ENCODE peak calls at places on chromosomes 16 and 17, in five cellular contexts. W is heart left ventricle, H is AG04450, K is HepG2, Z is GM06990. A is an unnamed sample.

GRCh38 chr16:53945996-53946395 is 242.0 kb downstream of the FTO start:
- DNase-seq in W (no peak), H (peak), K (peak), Z (no peak), A (no peak)

GRCh38 chr17:47203984-47204721 is 5.0 kb upstream of the MYL4 start:
- DNase-seq in W (no peak), H (no peak), K (no peak), Z (no peak), A (no peak)

GRCh38 chr17:61144876-61145564 is 254.6 kb upstream of the TBX2 start:
- DNase-seq in W (peak), H (no peak), K (no peak), Z (no peak), A (no peak)

GRCh38 chr16:4936991-4937781 is at the start of gene PPL:
- DNase-seq in W (peak), H (no peak), K (peak), Z (peak), A (peak)

GRCh38 chr17:37747222-37747621 is 2.4 kb upstream of the HNF1B start:
- DNase-seq in W (no peak), H (no peak), K (no peak), Z (no peak), A (no peak)

GRCh38 chr16:85027968-85028637 is 508 bp downstream of the KIAA0513 start:
- DNase-seq in W (no peak), H (no peak), K (no peak), Z (no peak), A (no peak)

GRCh38 chr17:956905-957304 is 22.7 kb downstream of the NXN start:
- DNase-seq in W (no peak), H (no peak), K (no peak), Z (no peak), A (peak)

GRCh38 chr17:60766778-60767190 is 89.1 kb downstream of the BCAS3 start:
- DNase-seq in W (no peak), H (no peak), K (peak), Z (no peak), A (no peak)

GRCh38 chr17:34499576-34499975 is 79.8 kb upstream of the TMEM132E start:
- DNase-seq in W (no peak), H (no peak), K (no peak), Z (no peak), A (no peak)

GRCh38 chr16:26795184-26795583 is 271.5 kb upstream of the C16orf82 start:
- DNase-seq in W (no peak), H (no peak), K (no peak), Z (no peak), A (no peak)

GRCh38 chr16:8675183-8676159 is 1.1 kb downstream of the ABAT start:
- DNase-seq in W (no peak), H (no peak), K (peak), Z (no peak), A (no peak)

GRCh38 chr17:62627219-62627903 is at the start of gene MRC2:
- DNase-seq in W (peak), H (peak), K (no peak), Z (peak), A (no peak)

GRCh38 chr16:2835638-2836493 is 5.8 kb downstream of the ZG16B start:
- DNase-seq in W (no peak), H (peak), K (peak), Z (no peak), A (no peak)

GRCh38 chr16:17305694-17306093 is 165.1 kb downstream of the XYLT1 start:
- DNase-seq in W (no peak), H (no peak), K (no peak), Z (peak), A (no peak)

GRCh38 chr16:17306745-17307144 is 164.0 kb downstream of the XYLT1 start:
- DNase-seq in W (no peak), H (no peak), K (no peak), Z (no peak), A (no peak)

GRCh38 chr16:17303101-17303500 is 167.7 kb downstream of the XYLT1 start:
- DNase-seq in W (no peak), H (no peak), K (no peak), Z (no peak), A (no peak)

GRCh38 chr16:17304124-17304813 is 166.5 kb downstream of the XYLT1 start:
- DNase-seq in W (no peak), H (no peak), K (no peak), Z (no peak), A (no peak)

DNA sequence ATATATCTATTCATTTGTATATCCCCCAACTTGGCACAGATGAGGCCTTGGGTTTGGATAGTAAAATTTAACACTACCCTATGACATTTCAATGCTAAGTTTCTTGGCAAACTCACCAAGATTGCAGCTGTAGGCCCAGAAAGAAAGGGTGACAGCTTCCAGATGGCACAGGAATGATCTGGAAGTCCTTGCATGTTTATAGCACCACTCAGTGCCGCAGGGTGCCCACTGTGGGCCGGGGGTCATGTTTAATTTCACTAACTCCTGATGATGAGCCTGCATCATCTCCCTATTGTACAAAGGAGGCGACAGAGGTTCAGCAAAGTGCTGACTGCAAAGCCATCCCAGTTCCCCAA is 166.0 kb downstream of the XYLT1 start:
- DNase-seq in W (no peak), H (no peak), K (no peak), Z (no peak), A (no peak)
- TF ChIP-seq CTCF in W (no peak), H (peak), K (no peak), Z (peak), A (no peak)

DNA sequence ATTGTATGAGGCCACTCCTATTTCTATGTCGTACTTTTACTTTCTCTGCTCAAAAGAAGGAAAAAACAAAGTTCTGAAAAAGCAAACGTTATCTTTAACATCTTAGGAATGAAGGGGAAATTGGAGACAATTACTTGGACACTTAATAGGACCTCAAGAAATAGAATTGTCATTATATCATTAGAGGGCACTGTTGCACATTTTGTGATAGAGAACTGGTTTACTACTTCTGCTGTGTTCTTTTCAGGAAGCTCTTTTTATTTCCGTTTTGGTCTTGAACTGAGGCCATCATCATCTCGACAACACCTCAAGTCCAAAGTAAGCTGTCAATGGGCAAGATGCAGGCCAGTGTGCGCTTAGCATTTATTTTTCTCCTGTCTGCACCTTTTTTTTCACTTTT is 14.6 kb downstream of the COG4 start:
- DNase-seq in W (no peak), H (no peak), K (no peak), Z (no peak), A (no peak)
- TF ChIP-seq CTCF in W (peak), H (no peak), K (peak), Z (no peak), A (no peak)

GRCh38 chr17:81558941-81559806 is 7.0 kb upstream of the FAAP100 start:
- DNase-seq in W (no peak), H (no peak), K (no peak), Z (no peak), A (no peak)
- TF ChIP-seq CTCF in W (peak), H (peak), K (peak), Z (peak), A (no peak)

DNA sequence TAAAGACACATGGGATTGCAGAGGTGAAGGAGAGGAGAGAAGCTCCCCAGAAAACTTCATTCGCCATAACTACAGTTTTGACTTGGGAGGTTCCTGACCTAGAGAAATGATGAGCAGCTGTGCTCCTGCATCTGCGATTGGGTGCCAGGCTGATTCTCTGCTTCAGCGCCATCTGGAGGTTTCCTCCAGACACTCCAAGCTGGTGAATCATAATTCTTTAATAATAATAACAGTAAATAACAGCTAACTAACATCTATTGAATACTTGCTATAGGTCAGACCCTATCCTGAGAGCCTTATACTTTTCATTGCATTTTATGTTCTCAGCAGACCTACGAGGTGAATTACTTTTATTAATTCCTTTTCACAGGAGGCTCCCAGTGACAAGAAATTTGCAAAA is 575.8 kb downstream of the TOX3 start:
- DNase-seq in W (no peak), H (no peak), K (no peak), Z (no peak), A (no peak)
- TF ChIP-seq CTCF in W (no peak), H (peak), K (peak), Z (no peak), A (no peak)

GRCh38 chr17:55057184-55057583 is 88.6 kb downstream of the STXBP4 start:
- DNase-seq in W (no peak), H (no peak), K (no peak), Z (no peak), A (no peak)

GRCh38 chr17:55059724-55060123 is 91.2 kb downstream of the STXBP4 start:
- DNase-seq in W (no peak), H (no peak), K (no peak), Z (no peak), A (no peak)

GRCh38 chr17:55054429-55054828 is 85.9 kb downstream of the STXBP4 start:
- DNase-seq in W (no peak), H (no peak), K (no peak), Z (no peak), A (no peak)

GRCh38 chr17:55056530-55056929 is 88.0 kb downstream of the STXBP4 start:
- DNase-seq in W (no peak), H (no peak), K (peak), Z (no peak), A (no peak)

GRCh38 chr17:55053855-55054254 is 85.3 kb downstream of the STXBP4 start:
- DNase-seq in W (no peak), H (no peak), K (no peak), Z (no peak), A (no peak)
- TF ChIP-seq CTCF in W (peak), H (peak), K (peak), Z (peak), A (no peak)

GRCh38 chr17:15255713-15256454 is 9.2 kb downstream of the PMP22 start:
- DNase-seq in W (no peak), H (no peak), K (no peak), Z (no peak), A (peak)

GRCh38 chr17:15260376-15261062 is 4.6 kb downstream of the PMP22 start:
- DNase-seq in W (peak), H (peak), K (peak), Z (peak), A (peak)

GRCh38 chr17:15261063-15261817 is 3.9 kb downstream of the PMP22 start:
- DNase-seq in W (peak), H (no peak), K (peak), Z (no peak), A (peak)

GRCh38 chr17:15258113-15258512 is 7.0 kb downstream of the PMP22 start:
- DNase-seq in W (no peak), H (no peak), K (no peak), Z (no peak), A (no peak)

GRCh38 chr17:15257316-15257925 is 7.7 kb downstream of the PMP22 start:
- DNase-seq in W (peak), H (peak), K (peak), Z (peak), A (peak)
- TF ChIP-seq CTCF in W (peak), H (peak), K (peak), Z (peak), A (peak)

DNA sequence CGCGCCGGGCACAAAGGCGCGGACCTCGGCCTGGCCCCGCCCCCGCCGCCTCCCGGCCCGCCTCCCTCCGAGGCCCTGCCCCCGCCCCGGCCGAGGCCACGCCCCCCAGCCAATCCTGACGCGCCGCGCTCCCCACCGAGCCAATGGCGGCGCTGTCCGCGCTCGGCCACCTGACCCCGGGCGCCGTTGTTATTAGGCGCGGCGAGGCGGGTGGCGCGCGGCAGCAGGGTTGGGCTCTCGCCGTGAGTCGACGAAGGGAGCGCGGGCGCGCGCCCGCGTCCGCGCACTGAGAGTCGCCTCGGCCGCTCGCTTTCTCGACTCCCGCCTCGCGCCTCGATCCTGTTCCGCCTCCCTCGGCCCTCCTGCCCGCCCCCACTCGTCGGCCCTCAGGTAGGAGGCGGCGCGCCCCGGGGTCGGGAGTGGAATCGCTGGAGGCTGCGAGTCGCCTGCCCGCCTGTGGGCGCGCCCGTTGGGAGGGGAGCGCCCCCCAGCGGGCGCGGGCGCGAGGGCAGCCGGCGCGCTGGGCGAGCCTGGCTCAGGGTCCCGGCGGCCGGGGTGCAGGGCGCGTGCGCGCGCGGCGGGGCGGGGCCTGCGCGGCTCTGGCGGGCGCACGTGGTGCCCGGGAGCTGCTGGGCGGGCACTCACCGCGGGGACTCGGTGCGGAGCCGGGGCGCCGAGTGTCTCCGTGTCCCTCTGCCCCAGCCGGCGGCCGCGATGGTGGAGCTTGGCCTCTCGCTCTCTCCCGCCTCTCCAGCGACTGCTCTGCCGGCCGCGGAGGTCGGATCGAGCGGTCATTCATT is 405 bp upstream of the CBLN1 start:
- DNase-seq in W (peak), H (no peak), K (no peak), Z (peak), A (peak)
- TF ChIP-seq CTCF in W (peak), H (no peak), K (no peak), Z (no peak), A (peak)